ENCODE peak calls at places on chromosomes 1 and 21, in eight cellular contexts. One of them, this sample, is unnamed.

GRCh38 chr1:58608945-58609344 is 31.9 kb upstream of the TACSTD2 start:
- DNase-seq in upper lobe of left lung: no peak
- DNase-seq in retinal pigment epithelial cell: no peak
- DNase-seq in fibroblast of pulmonary artery: no peak
- DNase-seq in spleen: no peak
- DNase-seq in neural progenitor cell: no peak
- DNase-seq in sigmoid colon: no peak
- DNase-seq in ovary: no peak
- DNase-seq in this sample: no peak

GRCh38 chr1:192445849-192446489 is 129.2 kb downstream of the RGS21 start:
- DNase-seq in upper lobe of left lung: no peak
- DNase-seq in spleen: no peak
- DNase-seq in ovary: no peak
- DNase-seq in fibroblast of pulmonary artery: peak
- DNase-seq in sigmoid colon: peak
- DNase-seq in retinal pigment epithelial cell: no peak
- DNase-seq in neural progenitor cell: peak
- DNase-seq in this sample: peak

GRCh38 chr1:108592030-108592759 is 32.3 kb downstream of the EEIG2 start:
- DNase-seq in fibroblast of pulmonary artery: peak
- DNase-seq in neural progenitor cell: no peak
- DNase-seq in ovary: no peak
- DNase-seq in upper lobe of left lung: no peak
- DNase-seq in spleen: no peak
- DNase-seq in retinal pigment epithelial cell: no peak
- DNase-seq in sigmoid colon: no peak
- DNase-seq in this sample: no peak

GRCh38 chr1:204341380-204341779 is 18.3 kb downstream of the PLEKHA6 start:
- DNase-seq in ovary: no peak
- DNase-seq in spleen: no peak
- DNase-seq in sigmoid colon: no peak
- DNase-seq in retinal pigment epithelial cell: no peak
- DNase-seq in upper lobe of left lung: no peak
- DNase-seq in fibroblast of pulmonary artery: peak
- DNase-seq in neural progenitor cell: no peak
- DNase-seq in this sample: no peak

GRCh38 chr1:167706363-167706762 is 15.4 kb upstream of the MPZL1 start:
- DNase-seq in retinal pigment epithelial cell: no peak
- DNase-seq in spleen: no peak
- DNase-seq in upper lobe of left lung: no peak
- DNase-seq in ovary: no peak
- DNase-seq in fibroblast of pulmonary artery: no peak
- DNase-seq in neural progenitor cell: no peak
- DNase-seq in sigmoid colon: no peak
- DNase-seq in this sample: no peak

GRCh38 chr1:197222780-197223179 is 45.3 kb upstream of the CRB1 start:
- DNase-seq in sigmoid colon: no peak
- DNase-seq in ovary: no peak
- DNase-seq in fibroblast of pulmonary artery: no peak
- DNase-seq in retinal pigment epithelial cell: no peak
- DNase-seq in neural progenitor cell: no peak
- DNase-seq in upper lobe of left lung: no peak
- DNase-seq in spleen: no peak
- DNase-seq in this sample: no peak

GRCh38 chr1:16141573-16142336 is 14.1 kb downstream of the EPHA2 start:
- DNase-seq in upper lobe of left lung: no peak
- DNase-seq in spleen: no peak
- DNase-seq in sigmoid colon: no peak
- DNase-seq in neural progenitor cell: peak
- DNase-seq in ovary: no peak
- DNase-seq in retinal pigment epithelial cell: no peak
- DNase-seq in fibroblast of pulmonary artery: peak
- DNase-seq in this sample: no peak

GRCh38 chr21:16011719-16012118 is 281.9 kb downstream of the USP25 start:
- DNase-seq in fibroblast of pulmonary artery: no peak
- DNase-seq in spleen: no peak
- DNase-seq in neural progenitor cell: no peak
- DNase-seq in sigmoid colon: no peak
- DNase-seq in retinal pigment epithelial cell: no peak
- DNase-seq in upper lobe of left lung: no peak
- DNase-seq in ovary: no peak
- DNase-seq in this sample: no peak

GRCh38 chr1:221442056-221442455 is 299.8 kb downstream of the DUSP10 start:
- DNase-seq in upper lobe of left lung: no peak
- DNase-seq in fibroblast of pulmonary artery: no peak
- DNase-seq in retinal pigment epithelial cell: no peak
- DNase-seq in spleen: no peak
- DNase-seq in neural progenitor cell: peak
- DNase-seq in ovary: no peak
- DNase-seq in sigmoid colon: no peak
- DNase-seq in this sample: no peak

GRCh38 chr1:221439734-221440436 is 302.0 kb downstream of the DUSP10 start:
- DNase-seq in spleen: no peak
- DNase-seq in upper lobe of left lung: no peak
- DNase-seq in neural progenitor cell: no peak
- DNase-seq in ovary: no peak
- DNase-seq in sigmoid colon: no peak
- DNase-seq in retinal pigment epithelial cell: peak
- DNase-seq in fibroblast of pulmonary artery: peak
- DNase-seq in this sample: no peak

GRCh38 chr1:221437924-221438323 is 304.0 kb downstream of the DUSP10 start:
- DNase-seq in retinal pigment epithelial cell: no peak
- DNase-seq in neural progenitor cell: no peak
- DNase-seq in ovary: no peak
- DNase-seq in fibroblast of pulmonary artery: peak
- DNase-seq in upper lobe of left lung: no peak
- DNase-seq in spleen: no peak
- DNase-seq in sigmoid colon: no peak
- DNase-seq in this sample: no peak

GRCh38 chr1:221439008-221439733 is 302.7 kb downstream of the DUSP10 start:
- DNase-seq in spleen: no peak
- DNase-seq in sigmoid colon: no peak
- DNase-seq in retinal pigment epithelial cell: no peak
- DNase-seq in upper lobe of left lung: no peak
- DNase-seq in fibroblast of pulmonary artery: peak
- DNase-seq in neural progenitor cell: peak
- DNase-seq in ovary: no peak
- DNase-seq in this sample: no peak

GRCh38 chr1:221440658-221441057 is 301.2 kb downstream of the DUSP10 start:
- DNase-seq in fibroblast of pulmonary artery: peak
- DNase-seq in neural progenitor cell: peak
- DNase-seq in upper lobe of left lung: no peak
- DNase-seq in ovary: no peak
- DNase-seq in spleen: no peak
- DNase-seq in retinal pigment epithelial cell: peak
- DNase-seq in sigmoid colon: peak
- DNase-seq in this sample: no peak
- TF ChIP-seq CTCF in fibroblast of pulmonary artery: peak
- TF ChIP-seq CTCF in neural progenitor cell: no peak
- TF ChIP-seq CTCF in upper lobe of left lung: no peak
- TF ChIP-seq CTCF in ovary: no peak
- TF ChIP-seq CTCF in spleen: no peak
- TF ChIP-seq CTCF in retinal pigment epithelial cell: peak
- TF ChIP-seq CTCF in sigmoid colon: no peak
- TF ChIP-seq CTCF in this sample: peak

GRCh38 chr21:45017376-45017960 is 56.9 kb upstream of the ADARB1 start:
- DNase-seq in fibroblast of pulmonary artery: no peak
- DNase-seq in neural progenitor cell: no peak
- DNase-seq in upper lobe of left lung: no peak
- DNase-seq in retinal pigment epithelial cell: no peak
- DNase-seq in sigmoid colon: no peak
- DNase-seq in spleen: peak
- DNase-seq in ovary: no peak
- DNase-seq in this sample: no peak

GRCh38 chr21:45019076-45019886 is 55.1 kb upstream of the ADARB1 start:
- DNase-seq in spleen: peak
- DNase-seq in fibroblast of pulmonary artery: no peak
- DNase-seq in neural progenitor cell: peak
- DNase-seq in retinal pigment epithelial cell: no peak
- DNase-seq in ovary: peak
- DNase-seq in sigmoid colon: peak
- DNase-seq in upper lobe of left lung: no peak
- DNase-seq in this sample: no peak

GRCh38 chr21:45019887-45020537 is 54.4 kb upstream of the ADARB1 start:
- DNase-seq in fibroblast of pulmonary artery: no peak
- DNase-seq in retinal pigment epithelial cell: no peak
- DNase-seq in upper lobe of left lung: peak
- DNase-seq in spleen: peak
- DNase-seq in neural progenitor cell: no peak
- DNase-seq in ovary: peak
- DNase-seq in sigmoid colon: peak
- DNase-seq in this sample: peak

GRCh38 chr21:45016491-45017375 is 57.6 kb upstream of the ADARB1 start:
- DNase-seq in spleen: peak
- DNase-seq in sigmoid colon: peak
- DNase-seq in neural progenitor cell: no peak
- DNase-seq in retinal pigment epithelial cell: no peak
- DNase-seq in upper lobe of left lung: peak
- DNase-seq in ovary: peak
- DNase-seq in fibroblast of pulmonary artery: no peak
- DNase-seq in this sample: peak

DNA sequence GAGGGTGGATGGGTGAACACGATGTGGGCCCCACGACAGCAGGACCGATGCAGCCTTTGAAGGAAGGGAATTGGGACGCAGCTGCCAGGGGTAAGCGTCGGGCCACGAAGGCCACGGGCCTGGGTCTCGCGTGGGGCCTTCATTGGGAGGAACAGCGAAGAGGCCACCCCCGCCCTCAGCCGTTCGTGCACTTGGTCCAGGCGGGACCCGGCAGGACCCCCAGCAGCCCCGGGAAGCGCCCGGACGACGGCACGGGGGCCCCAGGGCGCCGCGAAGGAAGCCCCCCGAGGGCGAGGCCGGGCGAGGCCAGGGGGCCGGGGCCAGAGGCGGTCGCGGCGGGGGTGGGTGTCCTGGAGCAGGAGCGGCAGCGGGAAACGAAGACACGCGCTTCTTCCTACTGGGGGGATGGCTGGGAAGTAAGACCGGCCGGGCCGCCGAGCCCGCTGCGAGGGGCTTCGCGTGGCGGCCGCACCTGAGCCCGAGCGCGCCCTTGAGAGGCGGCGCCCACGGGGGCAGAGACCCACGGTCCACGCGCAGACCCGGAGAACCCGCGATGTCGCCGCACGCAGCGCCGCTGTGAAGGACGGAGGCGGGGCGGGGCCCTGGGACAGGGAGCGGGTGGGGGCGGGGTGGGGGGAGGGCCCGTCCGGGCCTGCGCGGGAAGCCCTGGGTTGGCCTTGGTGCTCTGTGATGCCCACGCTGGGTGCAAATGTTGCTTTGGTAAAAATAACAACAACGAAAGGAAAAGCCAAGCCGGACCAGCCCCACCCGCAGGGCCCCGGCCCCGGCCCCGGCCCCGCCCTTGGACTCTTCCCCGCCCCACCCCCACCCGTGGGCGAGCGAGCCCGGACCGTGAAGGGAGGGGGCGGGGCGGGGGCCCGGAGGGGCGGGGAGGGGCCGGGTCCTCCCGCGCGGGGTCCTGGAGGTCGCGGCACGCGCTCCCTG is 56.0 kb upstream of the ADARB1 start:
- DNase-seq in retinal pigment epithelial cell: no peak
- DNase-seq in fibroblast of pulmonary artery: no peak
- DNase-seq in spleen: peak
- DNase-seq in upper lobe of left lung: peak
- DNase-seq in neural progenitor cell: peak
- DNase-seq in ovary: peak
- DNase-seq in sigmoid colon: peak
- DNase-seq in this sample: no peak
- H3K4me3 ChIP-seq in retinal pigment epithelial cell: peak
- H3K4me3 ChIP-seq in fibroblast of pulmonary artery: peak
- H3K4me3 ChIP-seq in spleen: peak
- H3K4me3 ChIP-seq in upper lobe of left lung: peak
- H3K4me3 ChIP-seq in neural progenitor cell: peak
- H3K4me3 ChIP-seq in ovary: peak
- H3K4me3 ChIP-seq in sigmoid colon: peak
- H3K4me3 ChIP-seq in this sample: no peak

GRCh38 chr1:24588573-24588972 is 32.7 kb downstream of the NCMAP start:
- DNase-seq in retinal pigment epithelial cell: no peak
- DNase-seq in neural progenitor cell: no peak
- DNase-seq in upper lobe of left lung: no peak
- DNase-seq in ovary: no peak
- DNase-seq in sigmoid colon: no peak
- DNase-seq in spleen: no peak
- DNase-seq in fibroblast of pulmonary artery: no peak
- DNase-seq in this sample: no peak

GRCh38 chr1:24586119-24586518 is 30.2 kb downstream of the NCMAP start:
- DNase-seq in fibroblast of pulmonary artery: no peak
- DNase-seq in ovary: no peak
- DNase-seq in upper lobe of left lung: no peak
- DNase-seq in sigmoid colon: no peak
- DNase-seq in retinal pigment epithelial cell: no peak
- DNase-seq in neural progenitor cell: no peak
- DNase-seq in spleen: no peak
- DNase-seq in this sample: no peak

GRCh38 chr1:24589200-24589599 is 33.3 kb downstream of the NCMAP start:
- DNase-seq in sigmoid colon: no peak
- DNase-seq in neural progenitor cell: no peak
- DNase-seq in upper lobe of left lung: no peak
- DNase-seq in retinal pigment epithelial cell: no peak
- DNase-seq in ovary: no peak
- DNase-seq in fibroblast of pulmonary artery: no peak
- DNase-seq in spleen: no peak
- DNase-seq in this sample: no peak

GRCh38 chr1:24584103-24584764 is 28.3 kb downstream of the NCMAP start:
- DNase-seq in neural progenitor cell: no peak
- DNase-seq in fibroblast of pulmonary artery: no peak
- DNase-seq in sigmoid colon: no peak
- DNase-seq in ovary: no peak
- DNase-seq in retinal pigment epithelial cell: no peak
- DNase-seq in upper lobe of left lung: no peak
- DNase-seq in spleen: no peak
- DNase-seq in this sample: no peak

GRCh38 chr1:24586970-24587820 is 31.3 kb downstream of the NCMAP start:
- DNase-seq in neural progenitor cell: peak
- DNase-seq in retinal pigment epithelial cell: peak
- DNase-seq in upper lobe of left lung: no peak
- DNase-seq in sigmoid colon: no peak
- DNase-seq in spleen: no peak
- DNase-seq in fibroblast of pulmonary artery: peak
- DNase-seq in ovary: no peak
- DNase-seq in this sample: peak
- TF ChIP-seq CTCF in neural progenitor cell: peak
- TF ChIP-seq CTCF in retinal pigment epithelial cell: peak
- TF ChIP-seq CTCF in upper lobe of left lung: peak
- TF ChIP-seq CTCF in sigmoid colon: peak
- TF ChIP-seq CTCF in spleen: peak
- TF ChIP-seq CTCF in fibroblast of pulmonary artery: peak
- TF ChIP-seq CTCF in ovary: no peak
- TF ChIP-seq CTCF in this sample: peak

DNA sequence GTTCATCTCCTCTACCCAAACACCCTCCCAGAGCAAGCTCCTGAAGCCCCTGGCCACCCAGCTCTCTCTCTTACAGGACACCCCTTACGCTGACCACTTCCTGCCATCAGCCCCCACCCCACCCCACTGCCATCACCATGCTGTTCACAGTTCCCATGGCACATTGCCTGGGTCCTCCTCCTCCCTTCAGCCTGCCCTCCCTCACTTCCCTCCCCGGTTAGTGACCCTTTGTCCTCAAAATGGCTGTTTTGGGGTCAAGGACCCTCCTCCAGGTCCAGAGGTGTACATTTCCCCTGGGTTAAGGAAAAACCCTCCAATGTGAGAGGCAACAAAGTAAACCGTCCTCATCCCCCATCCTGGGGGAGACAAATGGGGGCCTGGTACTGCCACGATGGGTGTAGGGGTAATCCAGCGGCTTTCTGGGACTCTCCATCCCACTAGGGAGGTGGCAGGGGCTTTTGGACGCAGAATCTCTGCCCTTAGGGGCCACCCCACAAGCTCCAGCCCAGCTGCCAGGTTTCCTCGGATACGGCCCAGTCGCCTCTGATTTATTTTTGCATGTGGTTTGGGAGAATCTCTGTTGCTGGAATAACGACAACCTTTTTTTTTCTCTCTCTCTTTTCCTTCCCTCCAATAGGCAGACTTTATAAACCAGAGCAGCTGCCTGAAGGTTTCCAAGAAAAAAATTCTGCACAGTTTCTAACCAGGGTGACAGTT is 8.5 kb downstream of the CAMK2N1 start:
- DNase-seq in neural progenitor cell: no peak
- DNase-seq in fibroblast of pulmonary artery: no peak
- DNase-seq in ovary: peak
- DNase-seq in sigmoid colon: peak
- DNase-seq in upper lobe of left lung: no peak
- DNase-seq in spleen: no peak
- DNase-seq in retinal pigment epithelial cell: no peak
- DNase-seq in this sample: no peak
- H3K4me3 ChIP-seq in neural progenitor cell: no peak
- H3K4me3 ChIP-seq in fibroblast of pulmonary artery: no peak
- H3K4me3 ChIP-seq in ovary: no peak
- H3K4me3 ChIP-seq in sigmoid colon: no peak
- H3K4me3 ChIP-seq in upper lobe of left lung: no peak
- H3K4me3 ChIP-seq in spleen: no peak
- H3K4me3 ChIP-seq in retinal pigment epithelial cell: no peak
- H3K4me3 ChIP-seq in this sample: no peak